ENCODE peak calls at places on chromosomes 1 and 21, in four cellular contexts. X is upper lobe of right lung, V is keratinocyte, K is right lobe of liver. Q is an unnamed sample.

GRCh38 chr1:21537932-21538630 is 28.9 kb downstream of the ALPL start:
- DNase-seq in X (peak), V (no peak), K (peak), Q (no peak)

GRCh38 chr1:203131548-203132200 is 4.1 kb downstream of the ADORA1 start:
- DNase-seq in X (peak), V (no peak), K (no peak), Q (no peak)

GRCh38 chr1:14842891-14843290 is 244.4 kb downstream of the KAZN start:
- DNase-seq in X (no peak), V (no peak), K (no peak), Q (no peak)

GRCh38 chr1:235098547-235098946 is 30.1 kb downstream of the TOMM20 start:
- DNase-seq in X (no peak), V (no peak), K (peak), Q (no peak)

GRCh38 chr1:203229471-203230178 is at the start of gene CHIT1:
- DNase-seq in X (no peak), V (no peak), K (no peak), Q (no peak)

GRCh38 chr1:28840928-28841544 is 29.1 kb downstream of the OPRD1 start:
- DNase-seq in X (no peak), V (no peak), K (no peak), Q (no peak)

GRCh38 chr1:86502721-86503430 is 34.1 kb downstream of the CLCA1 start:
- DNase-seq in X (no peak), V (peak), K (no peak), Q (no peak)

GRCh38 chr21:46168659-46169386 is 13.4 kb upstream of the FTCD start:
- DNase-seq in X (no peak), V (no peak), K (no peak), Q (no peak)

GRCh38 chr1:23215751-23216449 is 1.4 kb downstream of the HTR1D start:
- DNase-seq in X (no peak), V (no peak), K (no peak), Q (no peak)

GRCh38 chr1:155166373-155167165 is 6.5 kb downstream of the KRTCAP2 start:
- DNase-seq in X (peak), V (no peak), K (peak), Q (no peak)

GRCh38 chr1:112673589-112674439 is 645 bp upstream of the MOV10 start:
- DNase-seq in X (no peak), V (no peak), K (peak), Q (peak)

GRCh38 chr1:181685216-181685615 is 201.9 kb downstream of the CACNA1E start:
- DNase-seq in X (no peak), V (no peak), K (no peak), Q (no peak)

GRCh38 chr1:23585321-23586022 is 26.2 kb upstream of the ID3 start:
- DNase-seq in X (no peak), V (peak), K (no peak), Q (peak)

GRCh38 chr1:40630488-40631223 is 34.8 kb downstream of the RIMS3 start:
- DNase-seq in X (peak), V (no peak), K (no peak), Q (no peak)

DNA sequence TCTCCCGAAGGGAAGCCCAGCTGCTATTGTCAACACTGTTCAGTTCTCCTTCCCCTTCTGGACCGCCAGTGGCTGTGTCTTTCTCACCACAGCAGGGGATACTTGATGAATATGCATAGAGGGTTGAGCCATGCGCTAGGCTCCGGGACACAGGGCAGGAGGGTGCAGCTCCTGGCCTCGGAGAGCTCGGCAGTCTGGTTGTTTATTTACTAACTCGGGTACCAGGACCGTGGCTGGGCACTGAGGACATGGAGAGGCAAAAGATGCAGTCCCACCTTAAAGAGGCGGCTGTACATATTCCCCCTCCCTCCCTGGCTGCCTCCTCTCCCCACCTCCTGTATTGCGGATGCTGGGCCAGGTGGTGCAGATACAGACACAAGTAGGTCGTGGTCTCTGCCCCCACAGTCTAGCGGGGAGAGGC is 26.1 kb downstream of the ARHGEF10L start:
- DNase-seq in X (no peak), V (no peak), K (peak), Q (no peak)
- H3K4me3 ChIP-seq in X (no peak), V (no peak), K (no peak), Q (no peak)

DNA sequence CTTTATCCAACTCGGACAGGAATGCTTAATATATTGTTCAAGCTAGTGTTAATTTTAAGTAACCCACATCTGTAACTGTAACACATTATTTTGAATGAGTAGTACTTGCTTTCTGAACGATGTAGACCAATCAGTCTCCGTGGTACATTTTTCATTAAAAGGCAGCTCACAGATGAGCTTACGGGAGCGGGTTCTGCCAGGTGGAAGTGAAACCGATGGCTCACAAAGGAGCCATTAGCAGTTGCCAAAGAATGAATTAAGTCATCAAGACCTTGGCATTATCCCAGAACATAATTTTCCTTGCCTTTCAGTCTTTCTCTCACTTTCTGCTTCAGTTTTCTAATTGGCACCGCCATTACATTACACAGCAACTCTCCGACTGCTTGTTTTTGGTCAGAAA is 33.5 kb upstream of the UTS2 start:
- DNase-seq in X (no peak), V (no peak), K (no peak), Q (no peak)
- H3K4me3 ChIP-seq in X (no peak), V (peak), K (no peak), Q (no peak)

GRCh38 chr1:27381976-27382762 is 964 bp downstream of the CD164L2 start:
- DNase-seq in X (no peak), V (no peak), K (no peak), Q (no peak)
- H3K4me3 ChIP-seq in X (no peak), V (no peak), K (no peak), Q (no peak)

DNA sequence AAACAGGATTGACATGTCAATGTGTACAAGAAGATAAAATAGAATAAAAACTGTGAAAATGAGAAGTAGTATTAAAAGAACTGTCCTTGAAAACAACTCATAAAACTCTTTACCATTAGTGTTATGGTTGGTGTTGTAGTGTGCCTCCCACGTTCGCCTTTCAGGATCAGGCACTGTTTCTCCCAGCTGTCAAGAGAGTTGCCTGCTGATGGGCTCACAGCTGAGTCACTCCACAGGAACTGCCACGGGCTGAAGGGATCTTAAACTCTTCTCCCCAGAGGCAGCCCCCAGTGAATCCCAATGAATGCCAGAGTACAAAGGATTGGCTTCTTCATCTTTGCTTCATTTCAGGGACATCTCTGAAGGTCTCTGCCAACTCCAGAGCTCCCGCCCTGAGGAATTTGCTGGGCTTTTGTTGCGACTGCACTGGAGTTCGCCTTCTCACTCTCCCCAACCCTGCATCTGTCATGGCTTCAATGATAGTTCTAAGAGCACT is 119.6 kb downstream of the ADGRL2 start:
- DNase-seq in X (no peak), V (no peak), K (no peak), Q (peak)
- H3K4me3 ChIP-seq in X (no peak), V (no peak), K (no peak), Q (no peak)

GRCh38 chr1:145978477-145978859 is 14.0 kb downstream of the POLR3GL start:
- DNase-seq in X (no peak), V (no peak), K (no peak), Q (no peak)

GRCh38 chr1:145978860-145979745 is 14.6 kb downstream of the POLR3GL start:
- DNase-seq in X (peak), V (peak), K (peak), Q (peak)

GRCh38 chr1:145981299-145981600 is 15.1 kb downstream of the TXNIP start:
- DNase-seq in X (no peak), V (no peak), K (no peak), Q (no peak)

GRCh38 chr1:145977486-145978476 is 13.3 kb downstream of the POLR3GL start:
- DNase-seq in X (peak), V (no peak), K (peak), Q (peak)

GRCh38 chr1:145979746-145980435 is 15.4 kb downstream of the POLR3GL start:
- DNase-seq in X (no peak), V (no peak), K (no peak), Q (no peak)
- H3K4me3 ChIP-seq in X (peak), V (no peak), K (no peak), Q (peak)

DNA sequence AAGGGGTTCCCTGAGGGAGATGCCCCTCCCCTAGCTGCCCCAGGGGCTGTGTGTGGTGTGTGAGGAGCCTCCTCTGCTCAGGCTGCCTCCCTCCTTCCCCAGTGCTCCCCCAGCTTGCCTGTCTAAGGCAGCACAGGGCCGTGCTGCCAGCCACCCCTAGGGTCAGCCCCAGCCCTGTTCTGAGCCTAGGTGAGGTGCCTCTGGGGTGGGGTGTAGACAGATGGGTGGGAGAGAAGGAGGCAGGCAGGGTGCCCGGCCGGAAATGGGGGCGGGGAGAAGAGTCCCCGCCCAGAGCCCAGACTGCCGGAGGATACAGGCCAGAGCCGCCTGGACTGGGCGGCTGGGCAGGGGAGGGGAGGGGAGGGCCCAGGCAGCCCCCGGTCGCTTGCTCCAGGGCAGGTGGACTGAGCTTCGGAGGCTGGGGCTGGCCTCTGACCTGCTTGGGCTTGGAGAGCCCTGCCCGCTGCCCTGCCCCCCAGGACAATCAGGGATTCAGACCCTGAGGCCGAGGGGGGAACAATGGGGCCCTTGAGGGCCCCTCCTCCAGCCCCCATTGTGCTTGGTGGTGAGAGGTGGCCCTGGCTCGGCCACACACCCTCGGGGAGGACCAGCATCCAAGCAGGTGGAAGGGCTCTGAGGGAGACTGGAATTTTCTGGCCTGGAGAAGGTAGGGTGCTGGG is at the start of gene GJC2:
- DNase-seq in X (peak), V (no peak), K (peak), Q (no peak)
- H3K4me3 ChIP-seq in X (peak), V (peak), K (no peak), Q (no peak)

Q was measured in skeletal muscle cell.